ENCODE peak calls at places on chromosome 7, in ten cellular contexts. R is stimulated activated CD8-positive, alpha-beta memory T cell treated with anti-CD3 and anti-CD28 coated beads, Interleukin-4, amount 100 ng/mL, for 4 hours; U is endothelial cell of umbilical vein; Z is fibroblast of mammary gland; K is KBM-7; T is mammary epithelial cell; M is NCI-H2171; C is IMR-90; V is RPMI7951; D is WERI-Rb-1. B is an unnamed sample.
A peak's percentile ranks its signal among the peaks of the same experiment; 100 is the strongest.

GRCh38 chr7:5375925-5376324 is 47.7 kb downstream of the TNRC18 start:
- DNase-seq in R (no peak), U (no peak), Z (no peak), K (no peak), T (no peak), M (no peak), C (no peak), V (no peak), D (no peak), B (no peak)

GRCh38 chr7:85095357-85095756 is 91.5 kb downstream of the SEMA3D start:
- DNase-seq in R (no peak), U (peak; percentile 39), Z (no peak), K (no peak), T (no peak), M (no peak), C (no peak), V (peak; percentile 39), D (no peak), B (no peak)

GRCh38 chr7:137073571-137074325 is 205.3 kb downstream of the CHRM2 start:
- DNase-seq in R (no peak), U (no peak), Z (peak; percentile 63), K (no peak), T (peak; percentile 16), M (no peak), C (peak; percentile 74), V (peak; percentile 21), D (no peak), B (no peak)

GRCh38 chr7:38628630-38629385 is 2.4 kb downstream of the AMPH start:
- DNase-seq in R (no peak), U (no peak), Z (peak; percentile 74), K (no peak), T (no peak), M (no peak), C (peak; percentile 82), V (peak; percentile 41), D (no peak), B (no peak)

GRCh38 chr7:75776295-75776971 is 4.4 kb upstream of the CCL26 start:
- DNase-seq in R (peak; percentile 39), U (no peak), Z (peak; percentile 95), K (peak; percentile 60), T (peak; percentile 54), M (no peak), C (peak; percentile 89), V (peak; percentile 96), D (no peak), B (no peak)

GRCh38 chr7:104650991-104651680 is 322.7 kb downstream of the LHFPL3 start:
- DNase-seq in R (no peak), U (no peak), Z (no peak), K (no peak), T (no peak), M (no peak), C (no peak), V (peak; percentile 45), D (no peak), B (no peak)

GRCh38 chr7:781228-781864 is 50.9 kb upstream of the SUN1 start:
- DNase-seq in R (no peak), U (no peak), Z (no peak), K (no peak), T (no peak), M (no peak), C (no peak), V (no peak), D (no peak), B (no peak)

GRCh38 chr7:37234928-37235327 is 213.7 kb downstream of the ELMO1 start:
- DNase-seq in R (no peak), U (peak; percentile 56), Z (no peak), K (peak; percentile 35), T (peak; percentile 15), M (peak; percentile 57), C (no peak), V (no peak), D (peak; percentile 23), B (peak; percentile 56)

GRCh38 chr7:68559518-68559917 is 1038.8 kb upstream of the AUTS2 start:
- DNase-seq in R (no peak), U (no peak), Z (no peak), K (no peak), T (no peak), M (no peak), C (no peak), V (no peak), D (no peak), B (no peak)

GRCh38 chr7:1899201-1899600 is 229.1 kb downstream of the ELFN1 start:
- DNase-seq in R (no peak), U (no peak), Z (peak; percentile 93), K (no peak), T (no peak), M (no peak), C (peak; percentile 94), V (peak; percentile 97), D (peak; percentile 50), B (no peak)

GRCh38 chr7:157881062-157881771 is 544.4 kb downstream of the DNAJB6 start:
- DNase-seq in R (no peak), U (no peak), Z (no peak), K (no peak), T (no peak), M (no peak), C (no peak), V (no peak), D (no peak), B (no peak)

GRCh38 chr7:149195180-149196150 is at the start of gene ZNF282:
- DNase-seq in R (peak; percentile 45), U (peak; percentile 91), Z (peak; percentile 84), K (peak; percentile 88), T (peak; percentile 87), M (peak; percentile 75), C (peak; percentile 89), V (peak; percentile 93), D (peak; percentile 93), B (peak; percentile 95)

GRCh38 chr7:36286241-36286640 is 103.4 kb upstream of the ANLN start:
- DNase-seq in R (no peak), U (no peak), Z (no peak), K (no peak), T (no peak), M (no peak), C (no peak), V (no peak), D (no peak), B (no peak)

GRCh38 chr7:14734839-14735321 is 167.7 kb downstream of the DGKB start:
- DNase-seq in R (no peak), U (no peak), Z (no peak), K (no peak), T (no peak), M (no peak), C (no peak), V (no peak), D (peak; percentile 37), B (peak; percentile 48)

GRCh38 chr7:4715385-4715770 is 33.3 kb downstream of the FOXK1 start:
- DNase-seq in R (no peak), U (no peak), Z (peak; percentile 94), K (peak; percentile 25), T (peak; percentile 89), M (no peak), C (peak; percentile 88), V (no peak), D (no peak), B (no peak)

GRCh38 chr7:121395494-121395960 is 581 bp downstream of the FAM3C start:
- DNase-seq in R (peak; percentile 38), U (peak; percentile 36), Z (peak; percentile 21), K (peak; percentile 50), T (no peak), M (peak; percentile 31), C (peak; percentile 13), V (peak; percentile 39), D (no peak), B (peak; percentile 54)

GRCh38 chr7:46383605-46384004 is 462.5 kb upstream of the IGFBP3 start:
- DNase-seq in R (no peak), U (no peak), Z (peak; percentile 81), K (no peak), T (peak; percentile 70), M (no peak), C (peak; percentile 58), V (peak; percentile 75), D (no peak), B (no peak)

GRCh38 chr7:7201583-7202374 is 19.4 kb downstream of the C1GALT1 start:
- DNase-seq in R (no peak), U (no peak), Z (no peak), K (peak; percentile 47), T (peak; percentile 79), M (no peak), C (no peak), V (no peak), D (no peak), B (no peak)

GRCh38 chr7:101108330-101108857 is 18.5 kb upstream of the SERPINE1 start:
- DNase-seq in R (no peak), U (peak; percentile 95), Z (peak; percentile 64), K (peak; percentile 78), T (peak; percentile 38), M (no peak), C (no peak), V (peak; percentile 95), D (no peak), B (no peak)

GRCh38 chr7:81715984-81716588 is 53.8 kb downstream of the HGF start:
- DNase-seq in R (no peak), U (peak; percentile 30), Z (peak; percentile 43), K (no peak), T (peak; percentile 42), M (peak; percentile 24), C (peak; percentile 53), V (peak; percentile 85), D (peak; percentile 19), B (peak; percentile 60)

GRCh38 chr7:128697301-128697905 is 25.3 kb downstream of the GARIN1A start:
- DNase-seq in R (no peak), U (peak; percentile 14), Z (peak; percentile 85), K (peak; percentile 81), T (peak; percentile 62), M (peak; percentile 22), C (peak; percentile 44), V (peak; percentile 78), D (no peak), B (peak; percentile 47)

GRCh38 chr7:55964261-55964801 is at the start of gene NIPSNAP2:
- DNase-seq in R (peak; percentile 10), U (peak; percentile 44), Z (peak; percentile 42), K (peak; percentile 27), T (peak; percentile 30), M (peak; percentile 69), C (peak; percentile 35), V (peak; percentile 76), D (peak; percentile 66), B (peak; percentile 72)

GRCh38 chr7:32462451-32462850 is 27.7 kb downstream of the LSM5 start:
- DNase-seq in R (no peak), U (no peak), Z (no peak), K (no peak), T (no peak), M (no peak), C (no peak), V (no peak), D (no peak), B (no peak)

GRCh38 chr7:64997927-64998391 is 7.1 kb upstream of the ZNF117 start:
- DNase-seq in R (no peak), U (no peak), Z (peak; percentile 81), K (no peak), T (peak; percentile 80), M (no peak), C (peak; percentile 63), V (peak; percentile 77), D (no peak), B (no peak)

GRCh38 chr7:2151235-2151634 is 81.5 kb downstream of the MAD1L1 start:
- DNase-seq in R (no peak), U (no peak), Z (no peak), K (no peak), T (no peak), M (no peak), C (no peak), V (peak; percentile 20), D (no peak), B (no peak)

GRCh38 chr7:148457310-148457921 is 133.2 kb upstream of the C7orf33 start:
- DNase-seq in R (no peak), U (no peak), Z (no peak), K (no peak), T (no peak), M (no peak), C (no peak), V (no peak), D (no peak), B (no peak)

GRCh38 chr7:94182066-94182465 is 177.9 kb upstream of the BET1 start:
- DNase-seq in R (no peak), U (peak; percentile 81), Z (peak; percentile 95), K (no peak), T (peak; percentile 70), M (no peak), C (peak; percentile 98), V (peak; percentile 83), D (no peak), B (no peak)

GRCh38 chr7:13848576-13849527 is 140.6 kb downstream of the ETV1 start:
- DNase-seq in R (no peak), U (no peak), Z (peak; percentile 71), K (no peak), T (no peak), M (no peak), C (peak; percentile 38), V (no peak), D (no peak), B (no peak)